ENCODE peak calls at places on chromosomes 13 and 19, in eight cellular contexts. Q is SHP77; K is ELR; S is occipital lobe; W is A549; V is stimulated activated CD4-positive, alpha-beta T cell treated with anti-CD3 and anti-CD28 coated beads, Interleukin-1b, Interleukin-23, amount 100 ng/mL, for 24 hours; A is T-helper 1 cell; L is AG08396. G is an unnamed sample.

GRCh38 chr19:55257461-55258411 is 1.1 kb downstream of the PPP6R1 start:
- DNase-seq in Q (no peak), K (peak; percentile 56), S (no peak), W (no peak), V (no peak), A (no peak), L (peak; percentile 47), G (no peak)

GRCh38 chr13:40666905-40667621 is 622 bp upstream of the FOXO1 start:
- DNase-seq in Q (no peak), K (peak; percentile 54), S (no peak), W (no peak), V (no peak), A (peak; percentile 14), L (no peak), G (peak; percentile 90)

GRCh38 chr13:102280366-102280765 is 121.5 kb downstream of the FGF14 start:
- DNase-seq in Q (no peak), K (no peak), S (no peak), W (no peak), V (no peak), A (no peak), L (no peak), G (no peak)

GRCh38 chr13:112715715-112716460 is 26.1 kb downstream of the ATP11A start:
- DNase-seq in Q (no peak), K (no peak), S (no peak), W (no peak), V (no peak), A (no peak), L (no peak), G (no peak)

GRCh38 chr19:56839665-56840451 is 668 bp downstream of the PEG3 start:
- DNase-seq in Q (no peak), K (no peak), S (peak; percentile 99), W (no peak), V (no peak), A (no peak), L (peak; percentile 43), G (peak; percentile 97)

GRCh38 chr19:23281663-23282276 is 31.6 kb upstream of the ZNF724 start:
- DNase-seq in Q (no peak), K (peak; percentile 14), S (no peak), W (no peak), V (no peak), A (no peak), L (no peak), G (no peak)

GRCh38 chr19:31418692-31419430 is 69.6 kb upstream of the TSHZ3 start:
- DNase-seq in Q (no peak), K (no peak), S (no peak), W (no peak), V (no peak), A (no peak), L (no peak), G (no peak)

GRCh38 chr13:111304041-111304544 is 16.3 kb upstream of the TEX29 start:
- DNase-seq in Q (no peak), K (no peak), S (no peak), W (no peak), V (no peak), A (no peak), L (no peak), G (no peak)

G was measured in vagina.